ENCODE peak calls at places on chromosomes 7 and 10, in seven cellular contexts. N is ascending aorta, Y is left ventricle myocardium inferior, B is SK-N-SH, H is heart left ventricle, W is mammary epithelial cell, P is GM06990. R is an unnamed sample.
A peak's percentile ranks its signal among the peaks of the same experiment; 100 is the strongest.

GRCh38 chr10:99329238-99329890 is at the start of gene CNNM1:
- DNase-seq in P (peak; percentile 59), B (peak; percentile 86), W (peak; percentile 23), H (peak; percentile 28), N (no peak), Y (no peak), R (no peak)

GRCh38 chr10:104333037-104333727 is 5.1 kb downstream of the ITPRIP start:
- DNase-seq in Y (no peak), B (peak; percentile 7), N (peak; percentile 61), P (no peak), W (no peak), H (no peak), R (no peak)

GRCh38 chr7:376306-376969 is 86.5 kb downstream of the FOXL3 start:
- DNase-seq in W (peak; percentile 32), H (peak; percentile 12), N (peak; percentile 52), B (peak; percentile 38), Y (peak; percentile 12), P (no peak), R (no peak)

GRCh38 chr7:17781491-17782215 is 158.6 kb downstream of the SNX13 start:
- DNase-seq in Y (no peak), W (peak; percentile 61), P (no peak), B (no peak), H (no peak), N (no peak), R (no peak)

GRCh38 chr7:83614112-83614511 is 34.8 kb downstream of the SEMA3E start:
- DNase-seq in W (no peak), P (no peak), Y (no peak), H (no peak), N (no peak), B (no peak), R (no peak)

GRCh38 chr10:18490755-18491154 is 160.6 kb downstream of the NSUN6 start:
- DNase-seq in P (no peak), Y (no peak), N (no peak), H (no peak), W (no peak), B (no peak), R (no peak)

GRCh38 chr7:90025771-90026170 is 128.5 kb upstream of the STEAP1 start:
- DNase-seq in Y (no peak), H (no peak), B (no peak), N (no peak), W (no peak), P (no peak), R (no peak)

GRCh38 chr10:90326498-90327267 is 531.2 kb downstream of the HTR7 start:
- DNase-seq in P (no peak), B (no peak), Y (no peak), W (peak; percentile 71), H (no peak), N (no peak), R (no peak)

GRCh38 chr7:42886129-42886528 is 25.7 kb downstream of the C7orf25 start:
- DNase-seq in H (no peak), W (peak; percentile 14), N (no peak), B (peak; percentile 41), P (no peak), Y (no peak), R (no peak)
- TF ChIP-seq CTCF in H (no peak), W (peak; percentile 40), N (no peak), B (peak; percentile 66), P (peak; percentile 9), Y (peak; percentile 23), R (peak; percentile 48)

DNA sequence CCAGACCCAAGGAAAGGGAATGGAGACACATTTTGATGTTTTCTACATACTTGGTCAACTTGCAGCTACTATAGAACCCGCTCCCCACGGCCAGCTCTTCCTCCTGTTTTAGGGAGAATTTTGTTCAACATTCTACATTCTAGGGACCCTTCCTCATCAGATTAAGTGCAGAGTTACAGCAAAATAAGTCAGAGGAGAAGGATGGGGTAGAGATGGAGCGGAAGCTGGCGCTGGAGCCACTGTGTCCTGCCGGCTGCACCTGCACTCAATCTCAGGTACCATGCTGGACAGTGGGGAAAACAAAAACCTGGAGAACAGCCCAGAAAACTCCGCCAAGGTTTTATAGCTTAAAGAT is 79.4 kb upstream of the EN2 start:
- DNase-seq in Y (no peak), H (no peak), W (no peak), N (no peak), P (no peak), B (no peak), R (no peak)
- H3K27me3 ChIP-seq in Y (peaks cover 100% of the 10 kb centered on the region), H (peaks cover 100% of the 10 kb centered on the region), W (peaks cover 82% of the 10 kb centered on the region), N (peaks cover 31% of the 10 kb centered on the region), P (peaks cover 17% of the 10 kb centered on the region), B (peaks cover 100% of the 10 kb centered on the region), R (peaks cover 85% of the 10 kb centered on the region)

DNA sequence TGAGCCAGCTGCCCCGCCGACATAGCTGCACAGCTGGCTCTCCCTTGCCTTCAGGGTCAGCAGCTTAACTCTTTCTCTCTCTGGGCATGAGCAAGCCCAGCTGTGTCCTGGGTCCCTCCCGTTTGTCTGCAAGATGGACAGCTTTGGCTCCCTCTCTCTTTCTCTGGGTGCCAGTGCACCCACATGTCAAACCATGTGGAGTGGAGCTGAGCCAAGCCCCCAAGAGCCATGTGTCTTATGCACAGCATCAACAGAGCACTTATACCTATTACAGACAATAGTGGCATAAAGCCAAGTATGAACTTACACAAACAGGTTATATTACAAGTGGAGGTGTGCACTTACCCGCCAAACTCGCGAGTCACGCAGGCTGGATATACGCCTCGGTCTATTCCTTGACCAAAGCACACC is 35.7 kb upstream of the MTPAP start:
- DNase-seq in H (peak; percentile 44), W (peak; percentile 50), Y (no peak), N (peak; percentile 53), B (peak; percentile 68), P (no peak), R (no peak)
- TF ChIP-seq CTCF in H (peak; percentile 23), W (peak; percentile 64), Y (peak; percentile 49), N (peak; percentile 15), B (peak; percentile 52), P (peak; percentile 51), R (peak; percentile 53)

DNA sequence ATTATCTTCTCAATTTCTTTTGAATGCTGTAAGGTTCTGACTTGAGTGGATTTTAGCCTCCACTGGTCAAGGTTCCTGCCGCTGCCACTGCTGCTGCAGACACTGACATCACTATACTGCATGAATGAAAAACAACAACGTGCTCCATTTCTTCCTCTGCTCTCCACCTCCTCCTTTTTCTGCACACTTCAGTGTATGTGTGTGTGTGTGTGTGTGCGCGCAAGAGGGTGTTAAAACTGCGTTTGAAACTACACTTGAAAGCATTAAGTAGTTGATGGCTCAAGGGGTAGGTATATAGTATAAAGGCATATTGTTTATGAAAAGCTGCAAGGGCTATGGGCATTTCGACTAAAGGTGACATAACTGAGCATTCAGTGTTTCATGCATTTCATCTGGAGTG is 3.5 kb downstream of the GLCCI1 start:
- DNase-seq in P (no peak), N (no peak), B (peak; percentile 22), H (no peak), Y (no peak), W (no peak), R (no peak)
- H3K27me3 ChIP-seq in P (no peaks in the 10 kb centered on the region), N (no peaks in the 10 kb centered on the region), B (no peaks in the 10 kb centered on the region), H (no peaks in the 10 kb centered on the region), Y (no peaks in the 10 kb centered on the region), W (no peaks in the 10 kb centered on the region), R (no peaks in the 10 kb centered on the region)

GRCh38 chr7:146956323-146956722 is 839.7 kb downstream of the CNTNAP2 start:
- DNase-seq in B (no peak), N (no peak), P (no peak), H (no peak), Y (no peak), W (no peak), R (no peak)

GRCh38 chr7:146966274-146966673 is 849.7 kb downstream of the CNTNAP2 start:
- DNase-seq in Y (no peak), P (no peak), W (no peak), N (no peak), H (no peak), B (no peak), R (no peak)

GRCh38 chr7:146956853-146957252 is 840.3 kb downstream of the CNTNAP2 start:
- DNase-seq in Y (no peak), B (no peak), P (no peak), N (no peak), W (no peak), H (no peak), R (no peak)

GRCh38 chr7:146961617-146962016 is 845.0 kb downstream of the CNTNAP2 start:
- DNase-seq in P (no peak), Y (no peak), W (peak; percentile 1), B (no peak), H (no peak), N (peak; percentile 65), R (no peak)

GRCh38 chr7:146960747-146961416 is 844.3 kb downstream of the CNTNAP2 start:
- DNase-seq in Y (no peak), N (no peak), B (peak; percentile 22), P (no peak), H (no peak), W (no peak), R (no peak)
- TF ChIP-seq CTCF in Y (no peak), N (no peak), B (peak; percentile 48), P (no peak), H (no peak), W (no peak), R (no peak)

GRCh38 chr7:128920913-128921582 is 10.5 kb upstream of the KCP start:
- DNase-seq in P (no peak), W (no peak), Y (no peak), H (no peak), N (no peak), B (peak; percentile 42), R (no peak)
- H3K27me3 ChIP-seq in P (no peaks in the 10 kb centered on the region), W (peaks cover 3% of the 10 kb centered on the region), Y (peaks cover 80% of the 10 kb centered on the region), H (peaks cover 44% of the 10 kb centered on the region), N (no peaks in the 10 kb centered on the region), B (peaks cover 54% of the 10 kb centered on the region), R (peaks cover 31% of the 10 kb centered on the region)

R was measured in BJ.